ENCODE peak calls at places on chromosomes 5 and 9, in six cellular contexts. One of them, this sample, is unnamed.

GRCh38 chr5:176844706-176845391 is 34.5 kb downstream of the UNC5A start:
- DNase-seq in fibroblast of lung: no peak
- DNase-seq in coronary artery: no peak
- DNase-seq in CD4-positive, CD25-positive, alpha-beta regulatory T cell: no peak
- DNase-seq in stomach: no peak
- DNase-seq in RWPE1: peak
- DNase-seq in this sample: no peak

GRCh38 chr9:133071484-133072150 is 9.8 kb downstream of the CEL start:
- DNase-seq in fibroblast of lung: no peak
- DNase-seq in coronary artery: no peak
- DNase-seq in stomach: no peak
- DNase-seq in CD4-positive, CD25-positive, alpha-beta regulatory T cell: no peak
- DNase-seq in RWPE1: no peak
- DNase-seq in this sample: no peak

GRCh38 chr9:119078015-119078414 is 291.2 kb downstream of the BRINP1 start:
- DNase-seq in RWPE1: no peak
- DNase-seq in stomach: no peak
- DNase-seq in CD4-positive, CD25-positive, alpha-beta regulatory T cell: no peak
- DNase-seq in fibroblast of lung: no peak
- DNase-seq in coronary artery: no peak
- DNase-seq in this sample: no peak

GRCh38 chr9:72557549-72557948 is 36.1 kb downstream of the TMC1 start:
- DNase-seq in stomach: no peak
- DNase-seq in RWPE1: peak
- DNase-seq in coronary artery: no peak
- DNase-seq in fibroblast of lung: peak
- DNase-seq in CD4-positive, CD25-positive, alpha-beta regulatory T cell: no peak
- DNase-seq in this sample: peak

GRCh38 chr9:74122661-74123060 is 374.5 kb upstream of the RORB start:
- DNase-seq in stomach: no peak
- DNase-seq in CD4-positive, CD25-positive, alpha-beta regulatory T cell: no peak
- DNase-seq in RWPE1: no peak
- DNase-seq in coronary artery: no peak
- DNase-seq in fibroblast of lung: no peak
- DNase-seq in this sample: no peak

GRCh38 chr5:60677831-60678664 is 21.9 kb downstream of the DEPDC1B start:
- DNase-seq in fibroblast of lung: peak
- DNase-seq in stomach: peak
- DNase-seq in coronary artery: no peak
- DNase-seq in CD4-positive, CD25-positive, alpha-beta regulatory T cell: peak
- DNase-seq in RWPE1: peak
- DNase-seq in this sample: no peak

GRCh38 chr5:175654807-175655206 is 3.1 kb upstream of the HRH2 start:
- DNase-seq in fibroblast of lung: no peak
- DNase-seq in stomach: no peak
- DNase-seq in CD4-positive, CD25-positive, alpha-beta regulatory T cell: no peak
- DNase-seq in coronary artery: no peak
- DNase-seq in RWPE1: no peak
- DNase-seq in this sample: no peak

GRCh38 chr5:157546456-157547100 is 29.0 kb downstream of the ADAM19 start:
- DNase-seq in stomach: no peak
- DNase-seq in coronary artery: no peak
- DNase-seq in fibroblast of lung: peak
- DNase-seq in CD4-positive, CD25-positive, alpha-beta regulatory T cell: no peak
- DNase-seq in RWPE1: no peak
- DNase-seq in this sample: peak

GRCh38 chr5:14035859-14036440 is 91.5 kb upstream of the DNAH5 start:
- DNase-seq in RWPE1: peak
- DNase-seq in fibroblast of lung: peak
- DNase-seq in CD4-positive, CD25-positive, alpha-beta regulatory T cell: no peak
- DNase-seq in stomach: no peak
- DNase-seq in coronary artery: no peak
- DNase-seq in this sample: peak

GRCh38 chr9:93910196-93910595 is 45.0 kb downstream of the BARX1 start:
- DNase-seq in RWPE1: no peak
- DNase-seq in coronary artery: no peak
- DNase-seq in stomach: no peak
- DNase-seq in fibroblast of lung: no peak
- DNase-seq in CD4-positive, CD25-positive, alpha-beta regulatory T cell: no peak
- DNase-seq in this sample: no peak

GRCh38 chr5:103469288-103470065 is 93.1 kb downstream of the NUDT12 start:
- DNase-seq in RWPE1: no peak
- DNase-seq in coronary artery: no peak
- DNase-seq in stomach: no peak
- DNase-seq in fibroblast of lung: peak
- DNase-seq in CD4-positive, CD25-positive, alpha-beta regulatory T cell: no peak
- DNase-seq in this sample: no peak

GRCh38 chr5:136963521-136963920 is 535.6 kb downstream of the SPOCK1 start:
- DNase-seq in RWPE1: no peak
- DNase-seq in fibroblast of lung: no peak
- DNase-seq in CD4-positive, CD25-positive, alpha-beta regulatory T cell: no peak
- DNase-seq in stomach: no peak
- DNase-seq in coronary artery: no peak
- DNase-seq in this sample: no peak

GRCh38 chr5:1103093-1103492 is 8.8 kb downstream of the SLC12A7 start:
- DNase-seq in CD4-positive, CD25-positive, alpha-beta regulatory T cell: no peak
- DNase-seq in stomach: no peak
- DNase-seq in fibroblast of lung: no peak
- DNase-seq in coronary artery: no peak
- DNase-seq in RWPE1: no peak
- DNase-seq in this sample: no peak
- H3K27ac ChIP-seq in CD4-positive, CD25-positive, alpha-beta regulatory T cell: no peak
- H3K27ac ChIP-seq in stomach: peak
- H3K27ac ChIP-seq in fibroblast of lung: peak
- H3K27ac ChIP-seq in coronary artery: no peak
- H3K27ac ChIP-seq in RWPE1: peak
- H3K27ac ChIP-seq in this sample: no peak

DNA sequence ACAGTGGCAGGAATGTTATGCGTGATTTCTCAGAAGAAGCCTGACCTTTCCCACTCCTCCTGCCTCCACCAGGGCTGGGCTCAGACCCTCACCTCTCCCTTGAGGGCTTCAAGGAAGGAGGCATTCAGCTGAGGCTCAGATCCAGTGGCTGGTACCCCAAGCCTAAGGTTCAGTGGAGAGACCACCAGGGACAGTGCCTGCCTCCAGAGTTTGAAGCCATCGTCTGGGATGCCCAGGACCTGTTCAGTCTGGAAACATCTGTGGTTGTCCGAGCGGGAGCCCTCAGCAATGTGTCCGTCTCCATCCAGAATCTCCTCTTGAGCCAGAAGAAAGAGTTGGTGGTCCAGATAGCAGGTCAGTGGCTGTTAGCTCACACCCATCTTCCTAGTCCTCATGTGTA is 9.9 kb downstream of the BTNL9 start:
- DNase-seq in fibroblast of lung: no peak
- DNase-seq in RWPE1: no peak
- DNase-seq in CD4-positive, CD25-positive, alpha-beta regulatory T cell: no peak
- DNase-seq in stomach: no peak
- DNase-seq in coronary artery: no peak
- DNase-seq in this sample: no peak
- H3K27ac ChIP-seq in fibroblast of lung: no peak
- H3K27ac ChIP-seq in RWPE1: no peak
- H3K27ac ChIP-seq in CD4-positive, CD25-positive, alpha-beta regulatory T cell: no peak
- H3K27ac ChIP-seq in stomach: no peak
- H3K27ac ChIP-seq in coronary artery: no peak
- H3K27ac ChIP-seq in this sample: no peak

GRCh38 chr5:6011199-6011598 is 367.1 kb downstream of the MED10 start:
- DNase-seq in CD4-positive, CD25-positive, alpha-beta regulatory T cell: no peak
- DNase-seq in fibroblast of lung: no peak
- DNase-seq in RWPE1: no peak
- DNase-seq in coronary artery: no peak
- DNase-seq in stomach: no peak
- DNase-seq in this sample: no peak

GRCh38 chr5:6013496-6013895 is 364.9 kb downstream of the MED10 start:
- DNase-seq in coronary artery: no peak
- DNase-seq in fibroblast of lung: no peak
- DNase-seq in RWPE1: no peak
- DNase-seq in CD4-positive, CD25-positive, alpha-beta regulatory T cell: no peak
- DNase-seq in stomach: no peak
- DNase-seq in this sample: no peak
- H3K27ac ChIP-seq in coronary artery: no peak
- H3K27ac ChIP-seq in fibroblast of lung: no peak
- H3K27ac ChIP-seq in RWPE1: no peak
- H3K27ac ChIP-seq in CD4-positive, CD25-positive, alpha-beta regulatory T cell: no peak
- H3K27ac ChIP-seq in stomach: no peak
- H3K27ac ChIP-seq in this sample: no peak

GRCh38 chr5:81232449-81233079 is 558 bp upstream of the CKMT2 start:
- DNase-seq in CD4-positive, CD25-positive, alpha-beta regulatory T cell: no peak
- DNase-seq in RWPE1: no peak
- DNase-seq in coronary artery: peak
- DNase-seq in stomach: no peak
- DNase-seq in fibroblast of lung: no peak
- DNase-seq in this sample: peak
- H3K27ac ChIP-seq in CD4-positive, CD25-positive, alpha-beta regulatory T cell: no peak
- H3K27ac ChIP-seq in RWPE1: no peak
- H3K27ac ChIP-seq in coronary artery: peak
- H3K27ac ChIP-seq in stomach: peak
- H3K27ac ChIP-seq in fibroblast of lung: peak
- H3K27ac ChIP-seq in this sample: no peak

DNA sequence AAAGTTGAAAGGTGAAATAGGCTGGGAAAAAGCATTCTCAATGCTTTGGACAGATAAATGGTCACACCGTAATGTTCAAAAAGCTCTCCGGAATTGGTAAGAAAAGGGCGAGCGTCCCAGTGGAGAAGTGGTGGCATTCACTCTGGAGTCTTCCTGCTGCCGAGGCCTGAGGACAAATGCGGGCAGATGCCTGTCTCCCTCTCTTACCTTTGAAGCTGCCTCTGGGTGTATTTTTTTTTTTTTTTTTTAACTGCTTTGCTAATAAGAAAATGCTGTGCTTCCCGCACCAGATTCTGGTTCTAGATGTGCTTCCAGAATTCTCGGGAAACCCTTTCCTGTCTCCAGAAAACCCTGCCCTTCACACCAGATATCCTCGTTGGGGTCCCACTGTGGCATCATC is 24.4 kb upstream of the CTSL start:
- DNase-seq in CD4-positive, CD25-positive, alpha-beta regulatory T cell: no peak
- DNase-seq in stomach: no peak
- DNase-seq in RWPE1: no peak
- DNase-seq in fibroblast of lung: no peak
- DNase-seq in coronary artery: no peak
- DNase-seq in this sample: no peak
- H3K27ac ChIP-seq in CD4-positive, CD25-positive, alpha-beta regulatory T cell: no peak
- H3K27ac ChIP-seq in stomach: no peak
- H3K27ac ChIP-seq in RWPE1: no peak
- H3K27ac ChIP-seq in fibroblast of lung: no peak
- H3K27ac ChIP-seq in coronary artery: no peak
- H3K27ac ChIP-seq in this sample: no peak

DNA sequence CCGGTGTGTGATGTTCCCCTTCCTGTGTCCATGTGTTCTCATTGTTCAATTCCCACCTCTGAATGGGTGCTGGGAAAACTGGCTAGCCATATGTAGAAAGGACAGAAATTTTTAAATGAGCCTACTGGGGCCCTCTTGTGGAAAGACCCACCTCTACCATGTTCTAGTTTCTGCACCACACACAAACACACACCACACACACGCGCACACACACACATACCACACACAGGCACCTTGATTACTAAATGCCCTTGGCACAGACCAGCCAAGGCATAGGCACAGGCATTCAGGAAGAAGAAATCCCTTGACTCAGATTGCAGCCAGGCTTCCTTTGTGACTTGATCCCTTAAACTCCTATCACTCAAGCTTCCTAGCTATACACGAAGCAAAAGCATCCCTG is 60.5 kb downstream of the SIL1 start:
- DNase-seq in RWPE1: no peak
- DNase-seq in CD4-positive, CD25-positive, alpha-beta regulatory T cell: peak
- DNase-seq in stomach: peak
- DNase-seq in fibroblast of lung: peak
- DNase-seq in coronary artery: no peak
- DNase-seq in this sample: peak
- H3K27ac ChIP-seq in RWPE1: no peak
- H3K27ac ChIP-seq in CD4-positive, CD25-positive, alpha-beta regulatory T cell: no peak
- H3K27ac ChIP-seq in stomach: peak
- H3K27ac ChIP-seq in fibroblast of lung: no peak
- H3K27ac ChIP-seq in coronary artery: no peak
- H3K27ac ChIP-seq in this sample: peak

GRCh38 chr9:117709936-117710335 is 5.7 kb downstream of the TLR4 start:
- DNase-seq in coronary artery: no peak
- DNase-seq in fibroblast of lung: no peak
- DNase-seq in CD4-positive, CD25-positive, alpha-beta regulatory T cell: no peak
- DNase-seq in RWPE1: no peak
- DNase-seq in stomach: no peak
- DNase-seq in this sample: no peak
- H3K27ac ChIP-seq in coronary artery: no peak
- H3K27ac ChIP-seq in fibroblast of lung: no peak
- H3K27ac ChIP-seq in CD4-positive, CD25-positive, alpha-beta regulatory T cell: no peak
- H3K27ac ChIP-seq in RWPE1: no peak
- H3K27ac ChIP-seq in stomach: no peak
- H3K27ac ChIP-seq in this sample: no peak

GRCh38 chr9:124595743-124596142 is 88.5 kb upstream of the NR5A1 start:
- DNase-seq in RWPE1: no peak
- DNase-seq in fibroblast of lung: no peak
- DNase-seq in stomach: no peak
- DNase-seq in coronary artery: no peak
- DNase-seq in CD4-positive, CD25-positive, alpha-beta regulatory T cell: no peak
- DNase-seq in this sample: no peak

GRCh38 chr9:124594673-124595072 is 87.5 kb upstream of the NR5A1 start:
- DNase-seq in CD4-positive, CD25-positive, alpha-beta regulatory T cell: no peak
- DNase-seq in coronary artery: no peak
- DNase-seq in stomach: no peak
- DNase-seq in fibroblast of lung: no peak
- DNase-seq in RWPE1: no peak
- DNase-seq in this sample: no peak

GRCh38 chr9:124594215-124594614 is 87.0 kb upstream of the NR5A1 start:
- DNase-seq in stomach: no peak
- DNase-seq in CD4-positive, CD25-positive, alpha-beta regulatory T cell: no peak
- DNase-seq in fibroblast of lung: no peak
- DNase-seq in RWPE1: no peak
- DNase-seq in coronary artery: no peak
- DNase-seq in this sample: no peak

GRCh38 chr9:124598048-124598447 is 90.8 kb upstream of the NR5A1 start:
- DNase-seq in stomach: no peak
- DNase-seq in fibroblast of lung: no peak
- DNase-seq in RWPE1: no peak
- DNase-seq in CD4-positive, CD25-positive, alpha-beta regulatory T cell: no peak
- DNase-seq in coronary artery: no peak
- DNase-seq in this sample: no peak

DNA sequence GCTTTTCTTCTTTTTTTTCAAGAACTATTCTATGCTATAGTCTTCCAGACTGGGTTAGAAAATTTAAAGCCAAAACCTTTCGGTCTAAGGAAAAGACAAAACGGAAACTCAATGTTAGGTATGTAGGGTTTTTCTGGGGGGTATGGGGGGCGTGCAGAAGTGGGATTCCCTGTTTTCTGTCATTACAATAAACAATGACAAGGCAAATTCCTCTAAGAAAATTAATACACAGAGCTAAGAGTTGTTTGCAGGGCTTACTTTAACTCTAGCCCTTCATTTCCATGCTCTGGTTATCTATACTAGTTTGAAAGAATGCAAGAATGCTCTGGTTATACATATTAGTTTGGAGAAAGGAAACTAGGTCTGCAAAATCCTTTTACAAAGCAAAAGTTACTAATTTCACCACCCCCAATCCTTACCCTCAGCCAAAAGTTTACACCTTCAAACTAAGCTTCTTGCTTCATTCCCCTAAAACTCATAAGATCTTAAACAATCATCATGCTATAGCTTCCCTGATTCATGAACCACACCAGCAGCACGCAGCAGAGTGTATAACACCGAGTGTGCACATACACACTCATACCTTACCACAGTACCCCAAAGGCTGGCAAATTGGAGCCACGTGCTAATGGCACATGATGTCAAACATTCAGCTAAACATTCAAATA is 89.1 kb upstream of the NR5A1 start:
- DNase-seq in CD4-positive, CD25-positive, alpha-beta regulatory T cell: no peak
- DNase-seq in RWPE1: no peak
- DNase-seq in coronary artery: no peak
- DNase-seq in fibroblast of lung: no peak
- DNase-seq in stomach: no peak
- DNase-seq in this sample: no peak
- H3K27ac ChIP-seq in CD4-positive, CD25-positive, alpha-beta regulatory T cell: no peak
- H3K27ac ChIP-seq in RWPE1: no peak
- H3K27ac ChIP-seq in coronary artery: no peak
- H3K27ac ChIP-seq in fibroblast of lung: no peak
- H3K27ac ChIP-seq in stomach: no peak
- H3K27ac ChIP-seq in this sample: no peak